ENCODE peak calls at places on chromosomes 7 and 10, in nine cellular contexts. One of them, this sample, is unnamed.

GRCh38 chr10:23106508-23106907 is 11.1 kb downstream of the MSRB2 start:
- DNase-seq in HepG2: no peak
- DNase-seq in NCI-H1092 treated with DMSO at 0.1 percent for 48 hours: peak
- DNase-seq in Peyer's patch: no peak
- DNase-seq in uterus: no peak
- DNase-seq in Karpas-422: no peak
- DNase-seq in mucosa of descending colon: no peak
- DNase-seq in stimulated activated naive CD8-positive, alpha-beta T cell treated with anti-CD3 and anti-CD28 coated beads, Interleukin-15, Interleukin-2, amounts not matched to agents 100 U/mL and 50 U/mL, for 24 hours: no peak
- DNase-seq in SHP77: peak
- DNase-seq in this sample: no peak

GRCh38 chr7:64618785-64619456 is 47.0 kb upstream of the ZNF107 start:
- DNase-seq in HepG2: peak
- DNase-seq in NCI-H1092 treated with DMSO at 0.1 percent for 48 hours: peak
- DNase-seq in Peyer's patch: no peak
- DNase-seq in uterus: no peak
- DNase-seq in Karpas-422: peak
- DNase-seq in mucosa of descending colon: peak
- DNase-seq in stimulated activated naive CD8-positive, alpha-beta T cell treated with anti-CD3 and anti-CD28 coated beads, Interleukin-15, Interleukin-2, amounts not matched to agents 100 U/mL and 50 U/mL, for 24 hours: no peak
- DNase-seq in SHP77: peak
- DNase-seq in this sample: peak

GRCh38 chr7:55350281-55350680 is 14.9 kb upstream of the LANCL2 start:
- DNase-seq in HepG2: no peak
- DNase-seq in NCI-H1092 treated with DMSO at 0.1 percent for 48 hours: no peak
- DNase-seq in Peyer's patch: no peak
- DNase-seq in uterus: no peak
- DNase-seq in Karpas-422: no peak
- DNase-seq in mucosa of descending colon: no peak
- DNase-seq in stimulated activated naive CD8-positive, alpha-beta T cell treated with anti-CD3 and anti-CD28 coated beads, Interleukin-15, Interleukin-2, amounts not matched to agents 100 U/mL and 50 U/mL, for 24 hours: no peak
- DNase-seq in SHP77: no peak
- DNase-seq in this sample: no peak

GRCh38 chr10:100697070-100697469 is 48.3 kb upstream of the PAX2 start:
- DNase-seq in HepG2: peak
- DNase-seq in NCI-H1092 treated with DMSO at 0.1 percent for 48 hours: no peak
- DNase-seq in Peyer's patch: no peak
- DNase-seq in uterus: no peak
- DNase-seq in Karpas-422: no peak
- DNase-seq in mucosa of descending colon: peak
- DNase-seq in stimulated activated naive CD8-positive, alpha-beta T cell treated with anti-CD3 and anti-CD28 coated beads, Interleukin-15, Interleukin-2, amounts not matched to agents 100 U/mL and 50 U/mL, for 24 hours: no peak
- DNase-seq in SHP77: no peak
- DNase-seq in this sample: no peak

GRCh38 chr7:156949541-156950380 is at the start of gene NOM1:
- DNase-seq in HepG2: peak
- DNase-seq in NCI-H1092 treated with DMSO at 0.1 percent for 48 hours: peak
- DNase-seq in Peyer's patch: peak
- DNase-seq in uterus: peak
- DNase-seq in Karpas-422: peak
- DNase-seq in mucosa of descending colon: peak
- DNase-seq in stimulated activated naive CD8-positive, alpha-beta T cell treated with anti-CD3 and anti-CD28 coated beads, Interleukin-15, Interleukin-2, amounts not matched to agents 100 U/mL and 50 U/mL, for 24 hours: peak
- DNase-seq in SHP77: peak
- DNase-seq in this sample: peak

GRCh38 chr7:156020566-156020965 is 208.3 kb upstream of the SHH start:
- DNase-seq in HepG2: no peak
- DNase-seq in NCI-H1092 treated with DMSO at 0.1 percent for 48 hours: no peak
- DNase-seq in Peyer's patch: no peak
- DNase-seq in uterus: no peak
- DNase-seq in Karpas-422: no peak
- DNase-seq in mucosa of descending colon: no peak
- DNase-seq in stimulated activated naive CD8-positive, alpha-beta T cell treated with anti-CD3 and anti-CD28 coated beads, Interleukin-15, Interleukin-2, amounts not matched to agents 100 U/mL and 50 U/mL, for 24 hours: no peak
- DNase-seq in SHP77: no peak
- DNase-seq in this sample: no peak

GRCh38 chr10:99631496-99631895 is 11.3 kb upstream of the SLC25A28 start:
- DNase-seq in HepG2: no peak
- DNase-seq in NCI-H1092 treated with DMSO at 0.1 percent for 48 hours: no peak
- DNase-seq in Peyer's patch: no peak
- DNase-seq in uterus: no peak
- DNase-seq in Karpas-422: no peak
- DNase-seq in mucosa of descending colon: no peak
- DNase-seq in stimulated activated naive CD8-positive, alpha-beta T cell treated with anti-CD3 and anti-CD28 coated beads, Interleukin-15, Interleukin-2, amounts not matched to agents 100 U/mL and 50 U/mL, for 24 hours: no peak
- DNase-seq in SHP77: no peak
- DNase-seq in this sample: no peak

GRCh38 chr10:77138541-77138940 is 499.1 kb downstream of the KCNMA1 start:
- DNase-seq in HepG2: no peak
- DNase-seq in NCI-H1092 treated with DMSO at 0.1 percent for 48 hours: no peak
- DNase-seq in Peyer's patch: no peak
- DNase-seq in uterus: no peak
- DNase-seq in Karpas-422: no peak
- DNase-seq in mucosa of descending colon: no peak
- DNase-seq in stimulated activated naive CD8-positive, alpha-beta T cell treated with anti-CD3 and anti-CD28 coated beads, Interleukin-15, Interleukin-2, amounts not matched to agents 100 U/mL and 50 U/mL, for 24 hours: no peak
- DNase-seq in SHP77: no peak
- DNase-seq in this sample: no peak

GRCh38 chr7:98968621-98969020 is 90.3 kb downstream of the TRRAP start:
- DNase-seq in HepG2: no peak
- DNase-seq in NCI-H1092 treated with DMSO at 0.1 percent for 48 hours: no peak
- DNase-seq in Peyer's patch: no peak
- DNase-seq in uterus: no peak
- DNase-seq in Karpas-422: no peak
- DNase-seq in mucosa of descending colon: peak
- DNase-seq in stimulated activated naive CD8-positive, alpha-beta T cell treated with anti-CD3 and anti-CD28 coated beads, Interleukin-15, Interleukin-2, amounts not matched to agents 100 U/mL and 50 U/mL, for 24 hours: no peak
- DNase-seq in SHP77: no peak
- DNase-seq in this sample: no peak

This sample was measured in OCI-LY7.